ENCODE peak calls at places on chromosomes 11 and 22, in eight cellular contexts. Z, Y, V, G, W, Q, U and L are unnamed samples.

GRCh38 chr11:6403539-6403938 is 13.3 kb downstream of the SMPD1 start:
- DNase-seq in Z (no peak), Y (no peak), V (no peak), G (no peak), W (no peak), Q (no peak), U (no peak), L (no peak)

GRCh38 chr22:36816635-36817428 is at the start of gene PVALB:
- DNase-seq in Z (peak), Y (peak), V (no peak), G (no peak), W (no peak), Q (no peak), U (peak), L (peak)

GRCh38 chr11:86999859-87000753 is 37.6 kb upstream of the TMEM135 start:
- DNase-seq in Z (no peak), Y (no peak), V (no peak), G (no peak), W (no peak), Q (no peak), U (no peak), L (peak)

GRCh38 chr22:23216331-23217170 is 36.2 kb downstream of the BCR start:
- DNase-seq in Z (no peak), Y (no peak), V (peak), G (peak), W (peak), Q (no peak), U (no peak), L (no peak)

GRCh38 chr11:64844330-64845124 is at the start of gene CDC42BPG:
- DNase-seq in Z (peak), Y (peak), V (peak), G (peak), W (peak), Q (no peak), U (peak), L (peak)

GRCh38 chr11:36030707-36031365 is 87.0 kb downstream of the LDLRAD3 start:
- DNase-seq in Z (no peak), Y (peak), V (no peak), G (no peak), W (no peak), Q (peak), U (no peak), L (no peak)

GRCh38 chr11:85751738-85752137 is 59.2 kb downstream of the SYTL2 start:
- DNase-seq in Z (no peak), Y (no peak), V (no peak), G (no peak), W (no peak), Q (no peak), U (no peak), L (no peak)

GRCh38 chr22:29739346-29739875 is 19.6 kb downstream of the CABP7 start:
- DNase-seq in Z (no peak), Y (no peak), V (no peak), G (no peak), W (no peak), Q (no peak), U (no peak), L (no peak)

GRCh38 chr11:102603576-102603975 is 21.6 kb downstream of the MMP20 start:
- DNase-seq in Z (no peak), Y (no peak), V (no peak), G (no peak), W (no peak), Q (no peak), U (no peak), L (no peak)

GRCh38 chr22:27466229-27466628 is 335.3 kb downstream of the MN1 start:
- DNase-seq in Z (no peak), Y (no peak), V (no peak), G (no peak), W (no peak), Q (no peak), U (no peak), L (no peak)

GRCh38 chr11:33227578-33228261 is 29.5 kb upstream of the HIPK3 start:
- DNase-seq in Z (no peak), Y (peak), V (no peak), G (peak), W (no peak), Q (peak), U (no peak), L (no peak)

GRCh38 chr22:40204331-40205116 is 26.8 kb downstream of the TNRC6B start:
- DNase-seq in Z (no peak), Y (peak), V (no peak), G (no peak), W (no peak), Q (peak), U (peak), L (no peak)

GRCh38 chr22:50305658-50306566 is 1.5 kb downstream of the PLXNB2 start:
- DNase-seq in Z (peak), Y (peak), V (no peak), G (peak), W (no peak), Q (peak), U (no peak), L (peak)

GRCh38 chr11:91366186-91366585 is 858.4 kb upstream of the FAT3 start:
- DNase-seq in Z (no peak), Y (no peak), V (no peak), G (no peak), W (no peak), Q (no peak), U (no peak), L (no peak)

GRCh38 chr22:49614966-49615965 is 212.4 kb downstream of the BRD1 start:
- DNase-seq in Z (no peak), Y (no peak), V (no peak), G (no peak), W (no peak), Q (no peak), U (no peak), L (no peak)

GRCh38 chr11:117478926-117479325 is 151.3 kb downstream of the CEP164 start:
- DNase-seq in Z (no peak), Y (no peak), V (no peak), G (no peak), W (no peak), Q (no peak), U (no peak), L (no peak)

GRCh38 chr22:48820481-48821345 is 1007.0 kb downstream of the BRD1 start:
- DNase-seq in Z (no peak), Y (no peak), V (peak), G (no peak), W (no peak), Q (no peak), U (no peak), L (no peak)

GRCh38 chr11:119093951-119094815 is 7.5 kb downstream of the DPAGT1 start:
- DNase-seq in Z (peak), Y (peak), V (peak), G (no peak), W (peak), Q (no peak), U (no peak), L (no peak)

GRCh38 chr22:49211176-49211575 is 616.5 kb downstream of the BRD1 start:
- DNase-seq in Z (no peak), Y (no peak), V (no peak), G (no peak), W (no peak), Q (no peak), U (no peak), L (no peak)

GRCh38 chr11:124454552-124454951 is 9.1 kb upstream of the OR8B8 start:
- DNase-seq in Z (no peak), Y (no peak), V (no peak), G (no peak), W (no peak), Q (no peak), U (no peak), L (no peak)

GRCh38 chr11:107370390-107370789 is 87.2 kb downstream of the CWF19L2 start:
- DNase-seq in Z (no peak), Y (peak), V (no peak), G (no peak), W (no peak), Q (peak), U (no peak), L (no peak)

GRCh38 chr22:21727159-21727558 is 8.4 kb downstream of the YPEL1 start:
- DNase-seq in Z (no peak), Y (no peak), V (no peak), G (no peak), W (no peak), Q (no peak), U (no peak), L (no peak)

GRCh38 chr11:71489311-71490043 is 36.5 kb downstream of the NADSYN1 start:
- DNase-seq in Z (no peak), Y (peak), V (no peak), G (no peak), W (peak), Q (no peak), U (no peak), L (no peak)

GRCh38 chr11:131099013-131099412 is 182.7 kb upstream of the SNX19 start:
- DNase-seq in Z (no peak), Y (peak), V (no peak), G (no peak), W (no peak), Q (no peak), U (no peak), L (no peak)

GRCh38 chr11:118436639-118437045 is 350 bp downstream of the KMT2A start:
- DNase-seq in Z (peak), Y (no peak), V (peak), G (no peak), W (peak), Q (no peak), U (no peak), L (peak)

GRCh38 chr11:112961751-112962747 is 829 bp downstream of the NCAM1 start:
- DNase-seq in Z (peak), Y (peak), V (peak), G (peak), W (no peak), Q (no peak), U (peak), L (no peak)

GRCh38 chr11:130212431-130212961 is 52.9 kb downstream of the ST14 start:
- DNase-seq in Z (peak), Y (no peak), V (no peak), G (no peak), W (no peak), Q (no peak), U (no peak), L (peak)

GRCh38 chr22:36886016-36886415 is 25.2 kb downstream of the NCF4 start:
- DNase-seq in Z (no peak), Y (no peak), V (no peak), G (no peak), W (no peak), Q (no peak), U (no peak), L (no peak)

GRCh38 chr11:22732588-22732987 is 66.2 kb downstream of the GAS2 start:
- DNase-seq in Z (no peak), Y (no peak), V (no peak), G (no peak), W (no peak), Q (no peak), U (no peak), L (no peak)

GRCh38 chr11:86388198-86388597 is 13.5 kb downstream of the CCDC81 start:
- DNase-seq in Z (no peak), Y (no peak), V (no peak), G (no peak), W (no peak), Q (no peak), U (no peak), L (no peak)

GRCh38 chr11:112524808-112525207 is 264.1 kb upstream of the PLET1 start:
- DNase-seq in Z (peak), Y (no peak), V (no peak), G (no peak), W (no peak), Q (no peak), U (no peak), L (no peak)

GRCh38 chr22:40335358-40335757 is 10.9 kb upstream of the ADSL start:
- DNase-seq in Z (no peak), Y (no peak), V (no peak), G (no peak), W (no peak), Q (no peak), U (no peak), L (no peak)